ENCODE peak calls at places on chromosomes 4 and X, in ten cellular contexts. E is HL-60, N is foreskin keratinocyte, T is mesothelial cell of epicardium, A is neural crest cell, K is uterus, G is GM20000, J is endothelial cell, W is osteocyte, S is heart right ventricle. L is an unnamed sample.

GRCh38 chrX:73448379-73448778 is 1.5 kb downstream of the CDX4 start:
- DNase-seq in T (no peak), W (no peak), N (no peak), G (no peak), A (no peak), S (no peak), E (no peak), K (no peak), J (no peak), L (no peak)

GRCh38 chr4:148735432-148736155 is 293.4 kb upstream of the NR3C2 start:
- DNase-seq in A (no peak), T (no peak), G (no peak), K (no peak), N (peak; percentile 69), J (no peak), W (no peak), S (no peak), E (no peak), L (no peak)

GRCh38 chr4:153535735-153536494 is 69.8 kb downstream of the TMEM131L start:
- DNase-seq in G (no peak), A (no peak), J (no peak), E (no peak), N (no peak), W (no peak), K (no peak), T (no peak), S (no peak), L (no peak)

GRCh38 chr4:166941629-166942028 is 292.7 kb downstream of the SPOCK3 start:
- DNase-seq in N (peak; percentile 95), W (no peak), G (no peak), J (no peak), S (no peak), T (no peak), E (no peak), K (no peak), A (no peak), L (peak; percentile 79)

GRCh38 chr4:183716302-183716701 is 57.2 kb downstream of the TRAPPC11 start:
- DNase-seq in K (no peak), N (no peak), T (no peak), J (no peak), A (no peak), W (no peak), S (no peak), E (no peak), G (no peak), L (no peak)

GRCh38 chr4:105059337-105059736 is 87.3 kb upstream of the TET2 start:
- DNase-seq in N (peak; percentile 41), J (no peak), W (no peak), S (no peak), E (no peak), K (no peak), A (no peak), T (no peak), G (peak; percentile 38), L (peak; percentile 45)

GRCh38 chr4:153140294-153140693 is 63.9 kb upstream of the TRIM2 start:
- DNase-seq in N (no peak), G (no peak), E (no peak), S (no peak), A (no peak), J (no peak), K (no peak), W (no peak), T (no peak), L (no peak)

GRCh38 chrX:26925088-26925487 is 538.1 kb downstream of the PPP4R3C start:
- DNase-seq in A (no peak), J (no peak), E (no peak), T (no peak), K (no peak), N (peak; percentile 62), G (no peak), S (no peak), W (no peak), L (peak; percentile 46)

GRCh38 chr4:7892212-7893019 is 47.2 kb downstream of the AFAP1 start:
- DNase-seq in K (peak; percentile 39), N (no peak), T (no peak), G (no peak), J (no peak), W (no peak), A (no peak), S (no peak), E (no peak), L (no peak)

DNA sequence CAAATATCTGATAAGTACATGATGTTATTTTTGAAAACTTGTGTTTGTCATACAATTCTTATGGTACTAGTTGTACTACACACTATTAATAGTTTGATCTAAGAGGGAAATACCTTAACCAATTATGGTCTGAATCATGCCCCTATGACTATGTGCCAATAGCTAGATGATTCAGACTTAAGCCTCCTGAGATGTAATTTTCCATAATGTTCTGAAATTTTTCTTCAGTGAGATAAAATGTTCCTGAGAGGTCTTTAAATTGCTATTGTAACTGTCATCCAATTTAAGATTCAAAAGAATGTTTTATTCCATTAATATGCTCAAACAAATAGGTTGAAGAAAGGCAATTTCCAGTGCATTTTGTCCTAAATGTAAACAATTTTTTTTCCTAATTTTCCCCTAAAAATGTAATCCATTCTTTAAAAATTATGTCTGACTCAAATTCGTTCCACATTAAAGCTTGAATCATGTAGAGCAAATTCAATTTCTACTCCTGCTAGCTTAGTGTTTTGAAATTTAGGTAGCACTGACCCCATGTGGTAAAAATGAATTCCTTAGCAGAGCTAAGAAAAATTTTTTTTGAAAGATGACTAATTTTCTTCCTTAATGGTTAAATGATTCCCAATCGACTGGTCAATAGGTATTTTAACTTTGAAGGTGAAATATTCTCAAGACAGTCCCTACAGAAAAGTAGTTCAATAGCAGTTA is 49.1 kb downstream of the APOOL start:
- DNase-seq in T (no peak), K (no peak), N (peak; percentile 77), S (no peak), W (no peak), J (no peak), A (no peak), E (no peak), G (no peak), L (peak; percentile 51)
- TF ChIP-seq CTCF in T (no peak), K (peak; percentile 29), N (peak; percentile 68), S (peak; percentile 40), W (peak; percentile 56), J (no peak), A (peak; percentile 49), E (no peak), G (no peak), L (peak; percentile 31)

GRCh38 chr4:70984587-70984986 is 8.9 kb upstream of the DCK start:
- DNase-seq in K (no peak), J (no peak), A (no peak), S (no peak), T (no peak), G (no peak), N (no peak), W (no peak), E (no peak), L (no peak)
- TF ChIP-seq CTCF in K (no peak), J (no peak), A (no peak), S (no peak), T (no peak), G (no peak), N (no peak), W (no peak), E (no peak), L (no peak)

DNA sequence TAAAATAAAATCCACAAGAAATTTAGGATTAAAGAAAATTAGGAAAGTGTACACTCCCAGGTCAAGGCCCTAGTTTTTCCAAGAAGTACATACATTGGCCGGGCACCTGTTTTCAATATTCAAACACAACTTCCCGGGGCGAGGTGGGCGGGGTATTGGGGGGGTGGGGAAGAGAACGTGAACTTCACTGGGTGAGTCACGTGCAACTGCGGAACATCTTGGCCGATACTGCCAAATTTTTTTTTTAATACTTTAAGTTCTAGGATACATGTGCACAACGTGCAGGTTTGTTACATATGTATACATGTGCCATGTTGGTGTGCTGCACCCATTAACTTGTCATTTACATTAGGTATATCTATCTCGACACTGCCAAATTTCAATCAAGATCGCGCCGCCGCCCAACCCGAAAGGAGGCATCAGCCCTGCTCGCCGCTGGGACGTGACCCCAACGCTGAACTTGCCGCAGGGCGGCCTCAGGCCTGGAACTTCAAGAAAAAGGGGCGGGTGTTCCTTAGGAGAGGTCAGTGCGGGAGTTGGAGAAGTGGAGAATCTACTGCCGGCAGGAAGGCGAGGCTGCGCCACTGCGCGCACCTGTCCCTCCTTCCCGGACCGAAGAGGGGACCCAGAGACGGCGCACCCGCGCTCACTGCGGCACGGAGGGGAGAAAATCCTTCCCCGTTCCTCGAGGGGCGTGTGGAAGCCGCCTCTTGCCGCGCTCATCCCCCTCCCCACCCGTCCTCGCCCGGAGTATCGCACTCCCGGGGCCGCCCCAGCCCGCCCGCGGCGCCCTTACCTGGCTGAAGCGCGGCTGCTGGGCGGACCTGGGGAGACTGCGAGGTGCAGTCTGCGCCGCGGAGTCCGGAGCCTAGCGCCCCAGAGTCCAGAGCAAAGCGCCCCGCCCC is at the start of gene TEC:
- DNase-seq in S (peak; percentile 61), T (no peak), N (peak; percentile 42), K (no peak), E (peak; percentile 45), A (peak; percentile 52), G (peak; percentile 50), J (peak; percentile 51), W (no peak), L (peak; percentile 68)
- TF ChIP-seq CTCF in S (no peak), T (no peak), N (no peak), K (no peak), E (no peak), A (no peak), G (no peak), J (no peak), W (no peak), L (no peak)

GRCh38 chrX:129755779-129756650 is 17.2 kb downstream of the XPNPEP2 start:
- DNase-seq in S (no peak), W (no peak), T (no peak), A (no peak), E (no peak), G (no peak), K (no peak), J (no peak), N (no peak), L (no peak)

GRCh38 chrX:129749069-129749468 is 10.3 kb downstream of the XPNPEP2 start:
- DNase-seq in N (no peak), K (no peak), T (no peak), E (no peak), S (no peak), G (no peak), A (no peak), J (no peak), W (no peak), L (no peak)

GRCh38 chrX:129750971-129751370 is 12.2 kb downstream of the XPNPEP2 start:
- DNase-seq in W (no peak), K (no peak), A (no peak), N (no peak), S (no peak), T (no peak), J (no peak), E (no peak), G (no peak), L (no peak)

GRCh38 chrX:129759576-129760061 is 20.1 kb upstream of the SASH3 start:
- DNase-seq in S (peak; percentile 30), W (no peak), A (no peak), N (peak; percentile 6), J (no peak), T (no peak), K (no peak), E (no peak), G (no peak), L (peak; percentile 23)

GRCh38 chrX:129754266-129755024 is 15.7 kb downstream of the XPNPEP2 start:
- DNase-seq in W (no peak), N (no peak), G (no peak), J (peak; percentile 14), S (no peak), T (no peak), K (no peak), E (no peak), A (no peak), L (no peak)
- TF ChIP-seq CTCF in W (peak; percentile 12), N (peak; percentile 42), G (no peak), J (peak; percentile 45), S (peak; percentile 18), T (peak; percentile 17), K (no peak), E (no peak), A (peak; percentile 21), L (peak; percentile 27)